ENCODE peak calls at places on chromosomes 12 and 14, in five cellular contexts. One of them, this sample, is unnamed.

GRCh38 chr12:15856097-15856982 is 25.8 kb upstream of the STRAP start:
- DNase-seq in GM13977: peak
- DNase-seq in heart left ventricle: no peak
- DNase-seq in AG04450: no peak
- DNase-seq in left lung: peak
- DNase-seq in this sample: no peak

GRCh38 chr12:3200032-3200617 is 122.9 kb downstream of the TSPAN9 start:
- DNase-seq in heart left ventricle: peak
- DNase-seq in AG04450: no peak
- DNase-seq in GM13977: peak
- DNase-seq in left lung: peak
- DNase-seq in this sample: no peak

GRCh38 chr12:92899388-92900001 is 29.6 kb downstream of the EEA1 start:
- DNase-seq in heart left ventricle: peak
- DNase-seq in left lung: no peak
- DNase-seq in GM13977: no peak
- DNase-seq in AG04450: peak
- DNase-seq in this sample: no peak

GRCh38 chr12:94783343-94783742 is 133.0 kb upstream of the TMCC3 start:
- DNase-seq in heart left ventricle: no peak
- DNase-seq in GM13977: no peak
- DNase-seq in AG04450: no peak
- DNase-seq in left lung: no peak
- DNase-seq in this sample: no peak

GRCh38 chr14:70096866-70097265 is 91.9 kb downstream of the SLC8A3 start:
- DNase-seq in heart left ventricle: no peak
- DNase-seq in GM13977: no peak
- DNase-seq in AG04450: no peak
- DNase-seq in left lung: no peak
- DNase-seq in this sample: no peak

GRCh38 chr12:77213316-77213715 is 147.9 kb upstream of the E2F7 start:
- DNase-seq in GM13977: no peak
- DNase-seq in left lung: no peak
- DNase-seq in heart left ventricle: no peak
- DNase-seq in AG04450: no peak
- DNase-seq in this sample: no peak

GRCh38 chr14:38254565-38255407 is 1.1 kb downstream of the CLEC14A start:
- DNase-seq in AG04450: no peak
- DNase-seq in left lung: no peak
- DNase-seq in GM13977: no peak
- DNase-seq in heart left ventricle: no peak
- DNase-seq in this sample: no peak

GRCh38 chr14:74902941-74903705 is 19.9 kb downstream of the RPS6KL1 start:
- DNase-seq in AG04450: no peak
- DNase-seq in heart left ventricle: no peak
- DNase-seq in left lung: no peak
- DNase-seq in GM13977: no peak
- DNase-seq in this sample: no peak

GRCh38 chr14:88496414-88496813 is 58.4 kb downstream of the PTPN21 start:
- DNase-seq in left lung: no peak
- DNase-seq in heart left ventricle: no peak
- DNase-seq in GM13977: no peak
- DNase-seq in AG04450: no peak
- DNase-seq in this sample: no peak

GRCh38 chr14:90676859-90677258 is 139.4 kb downstream of the TTC7B start:
- DNase-seq in AG04450: no peak
- DNase-seq in GM13977: no peak
- DNase-seq in left lung: no peak
- DNase-seq in heart left ventricle: no peak
- DNase-seq in this sample: no peak

GRCh38 chr14:92797935-92798653 is 4.0 kb downstream of the GOLGA5 start:
- DNase-seq in heart left ventricle: no peak
- DNase-seq in left lung: no peak
- DNase-seq in AG04450: no peak
- DNase-seq in GM13977: no peak
- DNase-seq in this sample: no peak

GRCh38 chr12:81294325-81295190 is 216.7 kb downstream of the ACSS3 start:
- DNase-seq in heart left ventricle: no peak
- DNase-seq in AG04450: no peak
- DNase-seq in GM13977: no peak
- DNase-seq in left lung: no peak
- DNase-seq in this sample: no peak

GRCh38 chr14:23378612-23379220 is 1.9 kb downstream of the CMTM5 start:
- DNase-seq in AG04450: no peak
- DNase-seq in left lung: peak
- DNase-seq in GM13977: no peak
- DNase-seq in heart left ventricle: no peak
- DNase-seq in this sample: no peak

GRCh38 chr12:56991319-56991906 is 14.9 kb downstream of the ZBTB39 start:
- DNase-seq in AG04450: no peak
- DNase-seq in GM13977: peak
- DNase-seq in heart left ventricle: peak
- DNase-seq in left lung: no peak
- DNase-seq in this sample: no peak

GRCh38 chr12:42990387-42990786 is 400.8 kb upstream of the PRICKLE1 start:
- DNase-seq in left lung: no peak
- DNase-seq in GM13977: no peak
- DNase-seq in heart left ventricle: no peak
- DNase-seq in AG04450: no peak
- DNase-seq in this sample: no peak

GRCh38 chr14:71725802-71726638 is 206.2 kb upstream of the RGS6 start:
- DNase-seq in AG04450: no peak
- DNase-seq in left lung: no peak
- DNase-seq in heart left ventricle: no peak
- DNase-seq in GM13977: no peak
- DNase-seq in this sample: no peak

GRCh38 chr12:6647083-6647604 is at the start of gene ACRBP:
- DNase-seq in GM13977: peak
- DNase-seq in left lung: peak
- DNase-seq in AG04450: no peak
- DNase-seq in heart left ventricle: peak
- DNase-seq in this sample: peak

GRCh38 chr14:102893452-102893851 is 29.0 kb upstream of the AMN start:
- DNase-seq in AG04450: peak
- DNase-seq in GM13977: no peak
- DNase-seq in left lung: no peak
- DNase-seq in heart left ventricle: no peak
- DNase-seq in this sample: no peak

DNA sequence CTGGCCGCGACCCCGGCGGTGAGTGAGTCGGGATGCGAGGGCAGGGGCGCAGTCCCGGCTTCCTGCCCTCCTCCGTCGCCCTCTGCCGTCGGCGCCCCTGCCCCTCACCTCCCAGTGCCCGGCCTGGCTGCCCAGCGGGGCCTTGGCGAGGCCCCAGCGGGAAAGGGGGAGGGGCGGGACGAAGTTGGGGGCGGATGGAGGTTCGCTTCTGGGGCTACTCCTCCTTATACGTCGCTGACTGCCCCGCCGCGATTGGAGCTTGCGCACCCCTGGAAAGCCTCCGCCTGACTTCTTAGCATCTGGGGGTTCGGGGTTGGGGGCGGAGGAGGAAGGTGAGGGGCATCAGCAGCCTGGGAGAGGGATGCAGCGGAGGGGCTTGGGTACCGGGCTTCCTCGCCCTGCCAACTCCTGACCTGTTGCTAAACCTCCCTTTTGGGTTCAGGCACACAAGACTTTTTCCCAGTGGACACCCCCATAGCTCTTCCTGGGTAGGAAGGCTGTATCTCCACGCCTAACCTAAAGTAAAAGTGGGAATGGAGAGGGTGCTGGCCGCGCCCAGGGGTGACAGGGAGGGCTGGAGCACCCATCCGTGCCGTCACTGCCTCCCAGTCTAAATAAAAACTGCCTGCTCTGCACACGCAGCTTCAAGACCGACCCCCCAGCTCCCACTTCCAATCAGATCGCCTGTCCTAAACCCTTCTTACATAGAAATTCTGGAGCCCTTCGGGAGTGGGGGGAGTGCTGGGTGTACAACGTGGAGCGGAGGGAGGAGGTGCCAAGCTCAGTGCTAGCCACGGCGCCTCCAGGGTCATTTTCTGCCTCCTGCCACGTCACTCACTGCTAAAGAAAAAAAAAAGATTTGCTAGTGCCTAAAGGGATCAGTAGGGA is 585 bp downstream of the TMEM263 start:
- DNase-seq in heart left ventricle: peak
- DNase-seq in left lung: peak
- DNase-seq in AG04450: peak
- DNase-seq in GM13977: peak
- DNase-seq in this sample: peak
- TF ChIP-seq CTCF in heart left ventricle: no peak
- TF ChIP-seq CTCF in left lung: no peak
- TF ChIP-seq CTCF in AG04450: no peak
- TF ChIP-seq CTCF in GM13977: peak
- TF ChIP-seq CTCF in this sample: no peak

GRCh38 chr12:32534698-32535097 is 135.3 kb downstream of the FGD4 start:
- DNase-seq in AG04450: no peak
- DNase-seq in left lung: no peak
- DNase-seq in heart left ventricle: no peak
- DNase-seq in GM13977: no peak
- DNase-seq in this sample: no peak
- TF ChIP-seq CTCF in AG04450: no peak
- TF ChIP-seq CTCF in left lung: no peak
- TF ChIP-seq CTCF in heart left ventricle: no peak
- TF ChIP-seq CTCF in GM13977: no peak
- TF ChIP-seq CTCF in this sample: no peak

DNA sequence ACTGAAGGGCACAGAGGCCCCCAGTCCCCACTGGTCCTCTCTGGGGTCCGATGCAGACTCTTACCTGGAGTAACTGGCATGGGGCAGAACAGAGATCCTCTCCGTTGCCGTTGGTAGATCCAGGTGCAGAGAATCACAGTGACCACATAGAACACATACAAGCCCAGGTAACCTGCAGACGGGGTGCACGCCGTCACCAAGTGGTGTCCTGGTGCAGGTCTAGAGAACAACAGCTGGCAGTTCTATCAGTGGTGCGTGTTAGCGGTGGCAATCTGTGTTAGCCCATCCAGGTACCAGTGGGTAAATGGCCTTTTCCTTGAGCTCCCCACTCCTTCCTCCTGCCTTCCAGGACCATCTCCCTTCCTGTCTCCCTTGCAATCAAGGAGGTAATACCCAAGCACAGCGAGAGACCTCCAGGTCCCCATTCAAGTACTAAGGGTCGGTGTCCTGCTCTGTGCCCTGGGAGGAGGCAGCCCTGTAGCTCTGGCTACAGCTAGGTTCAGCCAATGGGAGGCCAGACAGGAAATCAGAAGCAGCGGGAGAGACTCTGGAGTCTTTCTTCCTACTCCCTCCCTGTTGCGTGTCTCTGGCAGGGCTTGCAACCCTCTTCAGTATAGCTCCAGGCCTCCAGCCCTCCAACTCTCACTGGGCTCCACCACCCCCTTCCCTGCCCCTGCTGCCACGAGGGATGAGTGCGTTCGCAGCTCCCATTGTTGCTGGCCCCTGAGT is 15.8 kb downstream of the SLC8B1 start:
- DNase-seq in left lung: no peak
- DNase-seq in heart left ventricle: no peak
- DNase-seq in GM13977: no peak
- DNase-seq in AG04450: no peak
- DNase-seq in this sample: no peak
- TF ChIP-seq CTCF in left lung: no peak
- TF ChIP-seq CTCF in heart left ventricle: no peak
- TF ChIP-seq CTCF in GM13977: no peak
- TF ChIP-seq CTCF in AG04450: no peak
- TF ChIP-seq CTCF in this sample: no peak

DNA sequence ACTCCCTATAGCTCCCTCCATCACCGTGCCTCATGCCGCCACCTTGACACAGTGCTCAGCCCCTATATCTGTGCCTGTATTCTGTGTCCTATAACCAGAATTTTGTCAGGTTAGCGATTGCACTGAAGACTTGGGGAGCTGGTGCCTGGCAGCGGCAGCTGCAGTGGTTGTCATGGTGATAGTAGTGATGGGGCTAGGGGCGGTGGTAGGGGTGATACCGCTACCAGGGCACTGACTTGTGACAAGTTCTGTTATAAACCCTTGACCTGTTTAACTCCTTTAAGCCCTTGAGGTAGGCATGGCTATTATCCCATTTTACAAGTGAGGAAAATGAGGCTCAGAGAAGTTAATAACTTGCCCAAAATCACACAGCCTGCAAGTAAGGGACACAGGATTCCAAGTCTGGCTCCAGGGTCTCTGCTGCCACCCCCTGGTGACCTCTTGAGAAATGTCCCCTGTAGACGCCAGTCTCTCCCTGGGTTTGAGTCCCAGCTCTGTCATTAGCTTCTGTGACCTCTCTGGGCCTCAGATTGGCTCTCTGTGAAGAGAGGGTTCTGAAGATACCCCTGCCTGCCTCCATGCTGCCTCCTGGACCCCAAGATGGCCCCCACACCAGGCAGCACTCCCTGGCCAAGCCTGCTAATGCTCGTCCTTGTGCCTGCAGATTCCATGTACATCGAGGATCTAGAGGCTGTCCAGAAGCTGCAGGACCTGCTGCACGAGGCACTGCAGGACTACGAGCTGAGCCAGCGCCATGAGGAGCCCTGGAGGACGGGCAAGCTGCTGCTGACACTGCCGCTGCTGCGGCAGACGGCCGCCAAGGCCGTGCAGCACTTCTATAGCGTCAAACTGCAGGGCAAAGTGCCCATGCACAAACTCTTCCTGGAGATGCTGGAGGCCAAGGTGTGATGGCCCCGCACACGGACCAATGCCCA is 121.9 kb downstream of the ESRRB start:
- DNase-seq in heart left ventricle: no peak
- DNase-seq in GM13977: no peak
- DNase-seq in AG04450: no peak
- DNase-seq in left lung: no peak
- DNase-seq in this sample: no peak
- TF ChIP-seq CTCF in heart left ventricle: no peak
- TF ChIP-seq CTCF in GM13977: peak
- TF ChIP-seq CTCF in AG04450: no peak
- TF ChIP-seq CTCF in left lung: no peak
- TF ChIP-seq CTCF in this sample: no peak

GRCh38 chr12:54360717-54361456 is 3.4 kb downstream of the GPR84 start:
- DNase-seq in heart left ventricle: peak
- DNase-seq in GM13977: no peak
- DNase-seq in left lung: peak
- DNase-seq in AG04450: no peak
- DNase-seq in this sample: no peak
- TF ChIP-seq CTCF in heart left ventricle: peak
- TF ChIP-seq CTCF in GM13977: peak
- TF ChIP-seq CTCF in left lung: peak
- TF ChIP-seq CTCF in AG04450: peak
- TF ChIP-seq CTCF in this sample: no peak

GRCh38 chr12:47818701-47819543 is 781 bp downstream of the HDAC7 start:
- DNase-seq in left lung: peak
- DNase-seq in GM13977: peak
- DNase-seq in AG04450: no peak
- DNase-seq in heart left ventricle: peak
- DNase-seq in this sample: peak
- TF ChIP-seq CTCF in left lung: peak
- TF ChIP-seq CTCF in GM13977: peak
- TF ChIP-seq CTCF in AG04450: peak
- TF ChIP-seq CTCF in heart left ventricle: peak
- TF ChIP-seq CTCF in this sample: no peak

DNA sequence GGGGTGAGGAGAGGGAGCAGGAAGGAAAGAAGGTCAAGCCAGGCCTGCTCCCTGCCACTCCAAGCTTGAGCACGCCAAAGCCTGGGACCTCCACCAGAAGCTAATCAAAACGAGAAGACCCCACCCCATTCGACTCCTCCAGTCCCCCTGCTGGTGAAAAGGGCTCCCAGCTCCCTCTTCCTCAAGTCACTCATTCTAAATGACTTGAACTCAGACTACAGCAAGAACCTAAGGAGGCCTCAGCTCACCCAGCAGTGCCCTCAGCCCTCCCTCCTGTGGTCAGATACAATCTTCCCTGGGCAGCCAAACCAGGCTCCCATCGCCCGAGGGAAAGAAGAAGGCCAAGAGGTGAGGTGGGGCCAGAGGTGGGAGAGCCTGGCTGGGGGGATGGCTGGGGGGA is 17.4 kb downstream of the HDAC7 start:
- DNase-seq in heart left ventricle: no peak
- DNase-seq in AG04450: no peak
- DNase-seq in GM13977: no peak
- DNase-seq in left lung: no peak
- DNase-seq in this sample: no peak
- TF ChIP-seq CTCF in heart left ventricle: peak
- TF ChIP-seq CTCF in AG04450: peak
- TF ChIP-seq CTCF in GM13977: no peak
- TF ChIP-seq CTCF in left lung: no peak
- TF ChIP-seq CTCF in this sample: no peak